ENCODE peak calls at places on chromosomes 5 and 9, in seven cellular contexts. One of them, this sample, is unnamed. For H3K27me3 and H3K79me1, the result is how much of the 10 kb centered on the place peaks cover.

GRCh38 chr9:14281136-14281795 is 32.7 kb downstream of the NFIB start:
- DNase-seq in H1: no peak
- DNase-seq in H9: no peak
- DNase-seq in mesenchymal stem cell: peak
- DNase-seq in trophoblast cell: no peak
- DNase-seq in neuronal stem cell: no peak
- DNase-seq in IMR-90: no peak
- DNase-seq in this sample: no peak

GRCh38 chr5:117454716-117455212 is 880.1 kb upstream of the SEMA6A start:
- DNase-seq in trophoblast cell: peak
- DNase-seq in H1: peak
- DNase-seq in mesenchymal stem cell: no peak
- DNase-seq in H9: peak
- DNase-seq in neuronal stem cell: peak
- DNase-seq in IMR-90: peak
- DNase-seq in this sample: peak

GRCh38 chr5:39209924-39210323 is 9.4 kb downstream of the FYB1 start:
- DNase-seq in neuronal stem cell: no peak
- DNase-seq in trophoblast cell: no peak
- DNase-seq in mesenchymal stem cell: no peak
- DNase-seq in H9: peak
- DNase-seq in H1: no peak
- DNase-seq in IMR-90: no peak
- DNase-seq in this sample: no peak

GRCh38 chr5:119063579-119064379 is 7.1 kb upstream of the DMXL1 start:
- DNase-seq in mesenchymal stem cell: peak
- DNase-seq in H9: no peak
- DNase-seq in IMR-90: peak
- DNase-seq in neuronal stem cell: no peak
- DNase-seq in H1: peak
- DNase-seq in trophoblast cell: no peak
- DNase-seq in this sample: no peak

GRCh38 chr5:179732918-179733763 is 519 bp downstream of the MAML1 start:
- DNase-seq in H9: peak
- DNase-seq in neuronal stem cell: peak
- DNase-seq in mesenchymal stem cell: peak
- DNase-seq in trophoblast cell: peak
- DNase-seq in H1: peak
- DNase-seq in IMR-90: peak
- DNase-seq in this sample: peak

GRCh38 chr5:180140627-180141006 is 68.4 kb downstream of the RASGEF1C start:
- DNase-seq in IMR-90: no peak
- DNase-seq in H9: no peak
- DNase-seq in H1: peak
- DNase-seq in neuronal stem cell: no peak
- DNase-seq in mesenchymal stem cell: no peak
- DNase-seq in trophoblast cell: no peak
- DNase-seq in this sample: no peak

GRCh38 chr5:171599957-171600612 is 180.6 kb downstream of the FGF18 start:
- DNase-seq in trophoblast cell: no peak
- DNase-seq in IMR-90: no peak
- DNase-seq in mesenchymal stem cell: no peak
- DNase-seq in H1: no peak
- DNase-seq in H9: peak
- DNase-seq in neuronal stem cell: no peak
- DNase-seq in this sample: no peak

GRCh38 chr5:96196890-96197289 is 235.2 kb upstream of the ELL2 start:
- DNase-seq in IMR-90: no peak
- DNase-seq in neuronal stem cell: no peak
- DNase-seq in H1: no peak
- DNase-seq in trophoblast cell: no peak
- DNase-seq in mesenchymal stem cell: no peak
- DNase-seq in H9: no peak
- DNase-seq in this sample: no peak

GRCh38 chr9:20302229-20302628 is 320.1 kb downstream of the MLLT3 start:
- DNase-seq in H9: no peak
- DNase-seq in mesenchymal stem cell: no peak
- DNase-seq in IMR-90: no peak
- DNase-seq in trophoblast cell: no peak
- DNase-seq in neuronal stem cell: no peak
- DNase-seq in H1: no peak
- DNase-seq in this sample: no peak

DNA sequence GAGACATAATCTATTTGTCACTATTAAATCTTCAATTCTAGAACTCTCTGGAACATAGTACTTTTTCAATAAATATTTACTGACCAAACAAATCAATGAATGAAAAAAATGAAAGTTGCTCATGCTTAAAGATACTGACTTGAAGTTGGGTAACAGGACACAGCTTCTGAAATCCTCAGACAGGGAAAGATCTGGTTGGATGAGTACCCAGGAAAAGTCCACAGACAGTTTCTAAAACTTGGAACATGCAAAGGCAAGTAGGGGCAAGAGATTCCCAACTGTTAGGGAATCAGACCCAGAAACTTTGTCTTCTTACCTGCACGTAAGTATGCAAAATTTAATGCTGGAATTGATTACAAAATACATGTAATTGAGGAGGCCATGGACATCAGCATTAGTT is 366.2 kb downstream of the ACTL7B start:
- DNase-seq in neuronal stem cell: no peak
- DNase-seq in mesenchymal stem cell: no peak
- DNase-seq in IMR-90: no peak
- DNase-seq in H1: no peak
- DNase-seq in trophoblast cell: no peak
- DNase-seq in H9: no peak
- DNase-seq in this sample: no peak
- H4K8ac ChIP-seq in neuronal stem cell: no peak
- H4K8ac ChIP-seq in mesenchymal stem cell: no peak
- H4K8ac ChIP-seq in IMR-90: no peak
- H4K8ac ChIP-seq in H1: no peak
- H4K8ac ChIP-seq in trophoblast cell: no peak
- H4K8ac ChIP-seq in H9: no peak
- H4K8ac ChIP-seq in this sample: no peak

GRCh38 chr9:110050925-110051355 is 157.0 kb downstream of the C9orf152 start:
- DNase-seq in H1: no peak
- DNase-seq in neuronal stem cell: no peak
- DNase-seq in mesenchymal stem cell: peak
- DNase-seq in H9: no peak
- DNase-seq in trophoblast cell: peak
- DNase-seq in IMR-90: peak
- DNase-seq in this sample: peak
- H3K27me3 ChIP-seq in H1: under half
- H3K27me3 ChIP-seq in neuronal stem cell: under half
- H3K27me3 ChIP-seq in mesenchymal stem cell: under half
- H3K27me3 ChIP-seq in H9: under half
- H3K27me3 ChIP-seq in trophoblast cell: under half
- H3K27me3 ChIP-seq in IMR-90: under half
- H3K27me3 ChIP-seq in this sample: under half

GRCh38 chr5:9347032-9347431 is 198.8 kb downstream of the SEMA5A start:
- DNase-seq in H1: no peak
- DNase-seq in trophoblast cell: no peak
- DNase-seq in neuronal stem cell: no peak
- DNase-seq in IMR-90: no peak
- DNase-seq in H9: no peak
- DNase-seq in mesenchymal stem cell: no peak
- DNase-seq in this sample: no peak
- H3K79me1 ChIP-seq in H1: under half
- H3K79me1 ChIP-seq in trophoblast cell: under half
- H3K79me1 ChIP-seq in neuronal stem cell: under half
- H3K79me1 ChIP-seq in IMR-90: under half
- H3K79me1 ChIP-seq in H9: under half
- H3K79me1 ChIP-seq in mesenchymal stem cell: under half
- H3K79me1 ChIP-seq in this sample: under half

GRCh38 chr5:139884144-139884543 is 88.5 kb downstream of the PSD2 start:
- DNase-seq in trophoblast cell: no peak
- DNase-seq in H1: no peak
- DNase-seq in neuronal stem cell: no peak
- DNase-seq in H9: no peak
- DNase-seq in IMR-90: no peak
- DNase-seq in mesenchymal stem cell: no peak
- DNase-seq in this sample: no peak
- H4K8ac ChIP-seq in trophoblast cell: no peak
- H4K8ac ChIP-seq in H1: no peak
- H4K8ac ChIP-seq in neuronal stem cell: no peak
- H4K8ac ChIP-seq in H9: no peak
- H4K8ac ChIP-seq in IMR-90: no peak
- H4K8ac ChIP-seq in mesenchymal stem cell: no peak
- H4K8ac ChIP-seq in this sample: no peak

DNA sequence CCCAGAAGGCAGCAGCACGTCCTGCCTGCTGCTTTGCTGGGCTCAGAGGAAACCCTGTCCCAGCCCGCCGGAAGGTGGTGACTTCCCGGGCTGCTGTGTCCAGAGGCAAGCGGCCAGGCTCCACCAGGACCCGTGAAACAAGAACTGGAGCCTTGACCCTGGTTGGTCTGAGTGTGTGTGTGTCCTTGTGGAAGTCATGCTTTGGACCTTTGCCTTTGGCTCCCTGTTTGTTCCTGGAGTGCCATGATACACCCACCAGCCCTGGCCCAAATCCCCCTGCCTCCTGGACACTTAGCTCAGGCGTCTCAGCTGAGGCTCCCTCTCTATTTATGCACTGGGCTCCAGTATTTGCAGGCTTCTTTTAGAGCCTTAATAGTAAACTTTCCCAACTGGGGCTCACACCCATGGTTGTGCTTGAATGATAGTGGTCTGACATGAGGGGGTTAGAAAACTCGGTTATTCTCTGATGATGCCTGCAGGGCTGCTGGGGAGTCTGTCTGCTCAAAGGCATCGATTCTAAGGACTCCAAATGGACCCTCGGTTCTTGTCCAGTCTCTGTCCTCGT is 72.2 kb downstream of the C9orf50 start:
- DNase-seq in H1: peak
- DNase-seq in IMR-90: no peak
- DNase-seq in neuronal stem cell: no peak
- DNase-seq in mesenchymal stem cell: no peak
- DNase-seq in H9: no peak
- DNase-seq in trophoblast cell: no peak
- DNase-seq in this sample: no peak
- H3K27me3 ChIP-seq in H1: under half
- H3K27me3 ChIP-seq in IMR-90: under half
- H3K27me3 ChIP-seq in neuronal stem cell: under half
- H3K27me3 ChIP-seq in mesenchymal stem cell: under half
- H3K27me3 ChIP-seq in H9: under half
- H3K27me3 ChIP-seq in trophoblast cell: under half
- H3K27me3 ChIP-seq in this sample: under half

DNA sequence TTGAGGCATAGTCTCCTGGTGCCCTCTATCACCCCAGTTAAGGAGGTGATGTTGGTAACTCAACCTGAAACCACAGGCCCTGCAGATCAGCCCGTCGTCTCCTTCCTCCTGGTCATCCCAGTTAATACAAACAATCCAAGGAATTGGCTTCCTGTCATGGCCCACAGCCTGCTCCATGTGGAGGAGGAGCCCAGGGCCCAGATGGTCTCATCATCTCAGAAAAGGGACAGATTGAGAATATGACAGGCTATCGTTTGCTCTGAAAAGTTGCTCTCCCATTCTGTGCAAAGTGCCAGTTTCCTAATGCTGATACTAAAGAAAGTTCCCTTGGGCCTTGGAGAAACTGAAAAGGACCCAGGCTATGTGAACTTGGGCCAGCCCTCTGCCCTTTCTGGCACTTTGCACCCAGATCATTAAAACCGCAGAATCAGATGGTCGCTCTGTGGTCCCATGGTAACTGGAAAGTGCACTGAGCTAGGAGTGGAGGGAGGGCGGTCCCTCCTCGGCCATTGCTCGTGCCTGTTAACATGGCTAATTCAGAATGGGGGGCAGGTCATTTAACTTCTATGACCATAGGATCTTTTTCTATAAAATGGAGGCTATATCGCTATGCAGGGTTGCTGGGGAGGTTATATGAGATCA is 685 bp upstream of the SPAAR start:
- DNase-seq in mesenchymal stem cell: no peak
- DNase-seq in H9: no peak
- DNase-seq in neuronal stem cell: no peak
- DNase-seq in trophoblast cell: no peak
- DNase-seq in IMR-90: peak
- DNase-seq in H1: no peak
- DNase-seq in this sample: peak
- H3K79me1 ChIP-seq in mesenchymal stem cell: under half
- H3K79me1 ChIP-seq in H9: under half
- H3K79me1 ChIP-seq in neuronal stem cell: under half
- H3K79me1 ChIP-seq in trophoblast cell: under half
- H3K79me1 ChIP-seq in IMR-90: under half
- H3K79me1 ChIP-seq in H1: under half
- H3K79me1 ChIP-seq in this sample: under half

GRCh38 chr9:137214620-137215019 is 7.4 kb downstream of the RNF208 start:
- DNase-seq in mesenchymal stem cell: no peak
- DNase-seq in neuronal stem cell: no peak
- DNase-seq in H1: no peak
- DNase-seq in IMR-90: no peak
- DNase-seq in H9: no peak
- DNase-seq in trophoblast cell: no peak
- DNase-seq in this sample: no peak
- H4K8ac ChIP-seq in mesenchymal stem cell: no peak
- H4K8ac ChIP-seq in neuronal stem cell: no peak
- H4K8ac ChIP-seq in H1: no peak
- H4K8ac ChIP-seq in IMR-90: no peak
- H4K8ac ChIP-seq in H9: no peak
- H4K8ac ChIP-seq in trophoblast cell: no peak
- H4K8ac ChIP-seq in this sample: no peak